ENCODE peak calls at places on chromosomes 7 and 10, in eight cellular contexts. O, N, W, E, H, J, Q and I are unnamed samples.

GRCh38 chr10:69854685-69855345 is 53.1 kb downstream of the COL13A1 start:
- DNase-seq in W (no peak), O (no peak), H (no peak), Q (no peak), J (no peak), N (no peak), E (no peak), I (no peak)

GRCh38 chr10:77821551-77821950 is 105.0 kb downstream of the DLG5 start:
- DNase-seq in J (no peak), H (no peak), W (no peak), O (peak), N (no peak), E (no peak), Q (no peak), I (no peak)

GRCh38 chr10:122561212-122561611 is 658 bp downstream of the DMBT1 start:
- DNase-seq in Q (no peak), N (no peak), H (peak), W (no peak), J (no peak), E (peak), O (no peak), I (no peak)

GRCh38 chr10:123570051-123570897 is 95.9 kb upstream of the GPR26 start:
- DNase-seq in J (no peak), E (no peak), H (no peak), O (no peak), W (peak), Q (no peak), N (no peak), I (no peak)

GRCh38 chr10:98446656-98447221 is at the start of gene HPS1:
- DNase-seq in H (peak), N (peak), E (peak), Q (peak), O (peak), J (no peak), W (peak), I (peak)

GRCh38 chr7:865921-866320 is 10.4 kb upstream of the GET4 start:
- DNase-seq in Q (no peak), O (no peak), E (no peak), H (no peak), W (no peak), N (no peak), J (no peak), I (no peak)

GRCh38 chr7:37354661-37355131 is 94.0 kb downstream of the ELMO1 start:
- DNase-seq in Q (peak), J (no peak), O (peak), H (no peak), N (no peak), E (peak), W (no peak), I (peak)

GRCh38 chr7:101557978-101558741 is 70.9 kb downstream of the MYL10 start:
- DNase-seq in W (peak), O (no peak), H (no peak), J (no peak), E (no peak), N (no peak), Q (no peak), I (no peak)

GRCh38 chr10:101986277-101986971 is 69.5 kb downstream of the ARMH3 start:
- DNase-seq in E (peak), Q (no peak), N (no peak), O (peak), H (no peak), W (no peak), J (no peak), I (no peak)

GRCh38 chr7:80699030-80699638 is 60.7 kb downstream of the CD36 start:
- DNase-seq in O (no peak), J (peak), N (no peak), Q (peak), E (peak), H (peak), W (no peak), I (peak)

GRCh38 chr7:30433082-30433481 is 45.5 kb downstream of the NOD1 start:
- DNase-seq in N (peak), O (peak), H (no peak), E (peak), W (peak), Q (no peak), J (no peak), I (no peak)

GRCh38 chr10:127990846-127991542 is 84.1 kb downstream of the PTPRE start:
- DNase-seq in O (no peak), W (no peak), E (peak), N (no peak), H (peak), Q (peak), J (peak), I (peak)

GRCh38 chr10:71584461-71584860 is 135.1 kb downstream of the C10orf105 start:
- DNase-seq in W (no peak), Q (no peak), E (peak), N (no peak), H (no peak), J (no peak), O (no peak), I (no peak)

GRCh38 chr7:92634924-92635519 is 44.8 kb upstream of the FAM133B start:
- DNase-seq in H (peak), J (peak), N (no peak), E (peak), Q (peak), W (no peak), O (no peak), I (peak)

GRCh38 chr10:5525581-5526271 is 965 bp downstream of the CALML3 start:
- DNase-seq in N (no peak), Q (peak), W (peak), H (peak), O (no peak), J (no peak), E (no peak), I (peak)

GRCh38 chr10:48364659-48365405 is 58.4 kb downstream of the MAPK8 start:
- DNase-seq in J (no peak), H (peak), O (no peak), W (no peak), E (peak), N (peak), Q (peak), I (peak)

GRCh38 chr10:43093423-43094090 is 16.7 kb downstream of the RET start:
- DNase-seq in N (no peak), Q (peak), E (no peak), O (no peak), J (no peak), H (no peak), W (peak), I (no peak)

GRCh38 chr10:112429654-112430230 is 17.0 kb downstream of the ZDHHC6 start:
- DNase-seq in N (no peak), O (no peak), J (no peak), W (no peak), E (no peak), H (no peak), Q (no peak), I (no peak)

GRCh38 chr7:104482362-104483042 is 154.1 kb downstream of the LHFPL3 start:
- DNase-seq in J (no peak), H (no peak), W (no peak), O (no peak), Q (no peak), N (no peak), E (no peak), I (no peak)

GRCh38 chr7:64504581-64505120 is 58.2 kb downstream of the ZNF680 start:
- DNase-seq in Q (no peak), W (no peak), N (no peak), O (no peak), J (no peak), E (no peak), H (no peak), I (no peak)

GRCh38 chr10:68137174-68137573 is 27.9 kb downstream of the MYPN start:
- DNase-seq in H (no peak), W (no peak), Q (no peak), N (no peak), J (peak), O (no peak), E (no peak), I (no peak)

GRCh38 chr10:132485391-132485790 is 52.2 kb upstream of the INPP5A start:
- DNase-seq in E (no peak), N (no peak), Q (no peak), O (no peak), H (no peak), J (no peak), W (no peak), I (no peak)

GRCh38 chr7:137948845-137949330 is 53.0 kb downstream of the CREB3L2 start:
- DNase-seq in N (no peak), W (no peak), H (no peak), Q (no peak), O (no peak), E (no peak), J (no peak), I (no peak)

GRCh38 chr7:99422625-99423024 is 13.9 kb downstream of the BUD31 start:
- DNase-seq in W (no peak), O (no peak), J (no peak), E (no peak), N (no peak), Q (no peak), H (no peak), I (no peak)

GRCh38 chr7:111076205-111076604 is 14.7 kb upstream of the LRRN3 start:
- DNase-seq in W (no peak), E (peak), J (no peak), N (no peak), H (peak), O (no peak), Q (peak), I (peak)

GRCh38 chr7:24769014-24769830 is 12.0 kb upstream of the GSDME start:
- DNase-seq in Q (no peak), O (no peak), J (no peak), W (no peak), E (no peak), N (no peak), H (no peak), I (no peak)

DNA sequence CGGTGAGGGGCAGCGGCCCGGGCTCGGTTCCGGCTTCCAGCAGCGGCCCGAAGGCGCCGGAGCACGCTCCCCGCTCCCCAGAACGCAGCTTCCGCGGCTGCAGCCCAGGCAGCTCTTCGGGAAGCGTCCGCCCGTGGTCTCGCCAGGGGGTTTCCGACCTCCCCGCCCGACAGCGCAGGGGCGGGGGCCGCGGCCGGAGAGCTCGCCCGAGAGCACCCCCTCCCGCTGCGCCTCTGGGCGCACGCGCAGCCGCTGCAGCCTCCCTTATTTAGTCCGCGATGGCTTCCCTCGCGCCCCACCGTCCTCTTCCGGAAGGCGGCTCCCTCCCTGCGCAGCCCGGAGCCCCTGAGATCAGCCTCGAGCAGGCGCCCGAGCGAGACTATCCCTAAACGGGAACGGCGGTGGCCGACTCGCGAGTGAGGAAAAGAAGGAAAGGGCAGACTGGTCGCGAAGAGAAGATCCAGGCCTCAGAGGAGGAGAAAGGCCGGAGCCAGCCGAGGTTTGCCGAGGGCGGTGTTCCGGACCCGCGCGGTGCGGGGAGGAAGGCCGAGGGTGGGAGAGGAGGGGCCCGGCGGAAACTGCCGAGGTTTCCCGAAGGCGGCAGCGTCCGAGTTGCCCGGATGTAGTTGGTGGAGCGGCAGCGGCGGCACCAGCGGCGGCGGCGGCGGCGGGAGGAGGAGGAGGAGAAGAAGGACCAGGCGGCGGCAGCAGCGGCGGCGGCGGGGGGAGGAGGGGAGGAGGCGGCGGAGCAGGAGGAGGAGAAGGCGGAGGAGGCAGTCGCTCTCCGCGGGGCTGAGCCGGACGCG is at the start of gene WAC:
- DNase-seq in E (peak), N (peak), J (peak), Q (peak), O (peak), H (peak), W (peak), I (peak)
- TF ChIP-seq CTCF in E (no peak), N (no peak), J (no peak), Q (peak), O (peak), H (no peak), W (peak), I (peak)

GRCh38 chr7:51351661-51352060 is 35.1 kb upstream of the COBL start:
- DNase-seq in W (peak), O (no peak), E (no peak), N (no peak), H (no peak), J (no peak), Q (no peak), I (no peak)

GRCh38 chr7:51354897-51355296 is 38.3 kb upstream of the COBL start:
- DNase-seq in W (peak), Q (no peak), E (no peak), J (no peak), H (no peak), N (no peak), O (no peak), I (no peak)

GRCh38 chr7:51350195-51350896 is 33.7 kb upstream of the COBL start:
- DNase-seq in H (peak), O (no peak), W (peak), N (no peak), Q (peak), J (no peak), E (no peak), I (peak)

GRCh38 chr7:51354434-51354833 is 37.8 kb upstream of the COBL start:
- DNase-seq in O (no peak), J (no peak), E (no peak), N (no peak), H (no peak), Q (no peak), W (no peak), I (no peak)

GRCh38 chr7:51352174-51353145 is 35.9 kb upstream of the COBL start:
- DNase-seq in N (no peak), O (no peak), E (no peak), J (no peak), Q (no peak), W (peak), H (no peak), I (no peak)
- TF ChIP-seq CTCF in N (no peak), O (no peak), E (no peak), J (no peak), Q (no peak), W (peak), H (no peak), I (no peak)

DNA sequence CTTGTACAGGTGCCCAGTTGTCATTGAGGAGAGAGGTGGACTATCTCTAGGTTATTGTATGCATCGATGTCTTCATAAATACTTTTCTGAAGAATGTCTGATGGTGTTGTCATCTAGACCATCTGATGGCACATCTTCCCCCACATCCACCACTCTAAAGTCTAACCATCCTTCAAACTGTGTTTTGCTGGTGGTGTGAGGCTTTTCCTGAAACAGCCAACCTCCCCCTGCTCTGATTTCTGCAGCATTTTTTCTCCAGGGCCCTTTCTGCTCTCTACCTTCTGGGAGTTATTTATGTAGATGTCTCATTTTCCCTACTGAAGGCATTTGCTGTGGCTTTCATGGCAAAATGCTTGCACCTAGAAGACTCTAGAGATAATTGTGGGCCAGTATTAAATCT is 1.5 kb downstream of the PLCE1 start:
- DNase-seq in H (no peak), J (no peak), W (no peak), Q (no peak), E (no peak), N (no peak), O (no peak), I (no peak)
- TF ChIP-seq CTCF in H (no peak), J (no peak), W (no peak), Q (no peak), E (no peak), N (no peak), O (no peak), I (no peak)

GRCh38 chr7:132218876-132219275 is 357.4 kb downstream of the PLXNA4 start:
- DNase-seq in W (no peak), H (no peak), O (no peak), E (no peak), Q (no peak), N (no peak), J (no peak), I (no peak)
- TF ChIP-seq CTCF in W (no peak), H (no peak), O (no peak), E (no peak), Q (no peak), N (no peak), J (no peak), I (no peak)

GRCh38 chr7:15783971-15784693 is 97.6 kb upstream of the MEOX2 start:
- DNase-seq in O (no peak), J (no peak), W (no peak), E (no peak), H (no peak), Q (no peak), N (no peak), I (no peak)
- TF ChIP-seq CTCF in O (no peak), J (no peak), W (peak), E (no peak), H (no peak), Q (no peak), N (no peak), I (no peak)

DNA sequence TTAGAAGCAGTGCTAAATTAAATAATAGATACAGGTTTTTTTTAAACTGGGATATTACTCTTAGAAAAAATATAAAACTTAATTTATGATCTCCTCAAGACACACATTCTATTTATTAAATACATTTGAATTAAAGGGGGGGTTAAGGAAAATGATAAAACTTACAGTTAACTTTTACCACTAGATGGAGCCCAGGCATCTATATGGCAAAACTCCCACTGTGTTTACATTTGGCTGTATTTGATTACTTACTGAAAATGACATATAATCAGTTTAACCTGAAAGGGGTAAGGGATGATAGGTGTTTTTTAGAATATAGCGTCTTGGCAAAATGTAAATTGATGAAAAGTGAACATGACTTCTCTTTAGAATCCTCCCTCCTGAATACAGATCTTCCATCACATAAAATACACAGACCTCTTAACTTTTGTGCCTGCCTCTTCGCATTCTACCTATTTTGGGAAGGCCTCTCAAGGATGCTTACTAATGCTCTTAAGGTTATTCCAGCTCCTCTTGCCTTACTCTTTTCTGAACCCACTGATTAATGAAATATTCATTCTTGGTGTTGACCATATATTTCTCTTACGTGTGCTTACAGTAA is 235.7 kb downstream of the AGMO start:
- DNase-seq in N (no peak), J (peak), Q (no peak), E (peak), O (no peak), H (peak), W (no peak), I (peak)
- TF ChIP-seq CTCF in N (peak), J (peak), Q (peak), E (peak), O (peak), H (peak), W (peak), I (peak)

GRCh38 chr10:14601872-14602725 is 172.6 kb downstream of the FAM107B start:
- DNase-seq in N (no peak), O (no peak), E (peak), J (no peak), H (peak), Q (peak), W (no peak), I (peak)
- TF ChIP-seq CTCF in N (no peak), O (no peak), E (no peak), J (no peak), H (no peak), Q (no peak), W (no peak), I (no peak)

GRCh38 chr7:106367018-106367420 is 82.2 kb upstream of the NAMPT start:
- DNase-seq in J (no peak), Q (no peak), E (peak), H (peak), N (no peak), O (no peak), W (peak), I (peak)
- TF ChIP-seq CTCF in J (peak), Q (peak), E (peak), H (peak), N (peak), O (peak), W (peak), I (peak)

DNA sequence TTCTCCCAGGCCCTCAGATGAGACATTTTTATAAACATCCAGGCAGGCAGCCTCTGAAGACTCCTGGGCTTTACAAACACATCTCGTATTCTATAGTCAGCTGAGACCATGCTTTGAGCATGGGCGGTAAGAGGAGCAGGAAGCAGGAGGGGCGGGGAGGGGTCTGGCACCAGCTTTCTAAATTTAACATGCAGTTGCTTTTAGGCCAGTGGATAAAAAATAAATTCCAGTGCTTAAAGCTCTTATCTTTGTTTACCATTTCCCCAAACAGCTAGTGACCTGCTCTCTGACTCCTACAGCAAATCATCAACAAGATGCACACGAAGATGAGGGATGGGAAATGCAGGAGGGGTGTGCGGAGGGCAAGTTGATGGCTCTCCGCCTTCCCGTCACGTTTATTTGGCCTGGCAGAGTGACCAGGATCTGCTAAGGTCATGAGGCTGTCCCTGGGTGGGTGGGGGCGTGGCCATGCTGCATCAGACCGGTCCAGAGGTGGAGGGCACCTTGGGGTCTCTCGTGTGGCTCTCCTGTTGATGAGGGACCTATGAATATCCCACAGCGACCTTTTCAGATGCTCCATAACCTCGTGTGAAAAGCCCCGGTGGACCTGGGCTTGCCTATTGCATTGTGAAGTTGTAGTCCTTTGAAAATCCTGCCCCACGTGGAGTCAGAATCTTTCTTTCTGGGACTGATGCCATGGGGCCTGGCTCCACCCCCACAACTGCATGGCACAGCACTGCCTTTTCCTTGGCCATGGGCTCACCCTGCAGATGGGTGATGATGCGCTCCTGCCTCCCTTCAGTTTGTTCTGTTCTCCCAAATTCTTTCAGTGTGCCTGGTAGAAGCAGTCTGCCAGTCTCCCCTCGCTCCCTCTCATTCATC is 67.5 kb downstream of the PARP12 start:
- DNase-seq in W (no peak), O (peak), Q (no peak), H (peak), E (peak), J (no peak), N (no peak), I (peak)
- TF ChIP-seq CTCF in W (no peak), O (peak), Q (peak), H (no peak), E (no peak), J (no peak), N (no peak), I (no peak)

GRCh38 chr7:2371329-2371728 is 16.7 kb downstream of the EIF3B start:
- DNase-seq in H (no peak), W (no peak), N (no peak), E (no peak), Q (no peak), J (no peak), O (no peak), I (no peak)
- TF ChIP-seq CTCF in H (no peak), W (no peak), N (no peak), E (no peak), Q (no peak), J (no peak), O (no peak), I (no peak)